ENCODE peak calls at places on chromosomes 6 and 20, in four cellular contexts. M is hepatocyte, F is GM23248, K is upper lobe of left lung. U is an unnamed sample.

GRCh38 chr6:16409531-16410441 is 171.4 kb downstream of the GMPR start:
- DNase-seq in M (peak), F (peak), K (no peak), U (peak)

GRCh38 chr6:111580826-111581505 is 24.7 kb downstream of the TRAF3IP2 start:
- DNase-seq in M (no peak), F (peak), K (no peak), U (no peak)

GRCh38 chr20:19778404-19778803 is 20.3 kb downstream of the RIN2 start:
- DNase-seq in M (no peak), F (peak), K (no peak), U (no peak)

GRCh38 chr6:2862712-2863174 is 21.1 kb upstream of the SERPINB1 start:
- DNase-seq in M (no peak), F (no peak), K (no peak), U (no peak)

GRCh38 chr6:73516712-73517489 is 3.9 kb downstream of the EEF1A1 start:
- DNase-seq in M (no peak), F (peak), K (no peak), U (no peak)

GRCh38 chr20:56257604-56258003 is 9.1 kb downstream of the MC3R start:
- DNase-seq in M (no peak), F (no peak), K (no peak), U (no peak)

GRCh38 chr6:56644366-56644765 is 1.7 kb upstream of the DST start:
- DNase-seq in M (no peak), F (no peak), K (no peak), U (no peak)

GRCh38 chr6:85484941-85485340 is 35.1 kb downstream of the NT5E start:
- DNase-seq in M (no peak), F (no peak), K (no peak), U (no peak)

GRCh38 chr6:154086510-154086909 is 47.5 kb downstream of the OPRM1 start:
- DNase-seq in M (no peak), F (no peak), K (no peak), U (no peak)

GRCh38 chr6:46677314-46677654 is 10.4 kb upstream of the TDRD6 start:
- DNase-seq in M (peak), F (peak), K (no peak), U (no peak)

GRCh38 chr6:37615564-37616340 is 81.9 kb downstream of the MDGA1 start:
- DNase-seq in M (no peak), F (peak), K (no peak), U (peak)

GRCh38 chr6:18154507-18155272 is at the start of gene TPMT:
- DNase-seq in M (peak), F (peak), K (peak), U (peak)

GRCh38 chr6:143961868-143962643 is 46.0 kb downstream of the PLAGL1 start:
- DNase-seq in M (no peak), F (no peak), K (no peak), U (no peak)

GRCh38 chr6:140311146-140311545 is 936.7 kb upstream of the CITED2 start:
- DNase-seq in M (no peak), F (peak), K (no peak), U (no peak)

GRCh38 chr6:3259491-3259958 is 778 bp downstream of the PSMG4 start:
- DNase-seq in M (peak), F (peak), K (no peak), U (peak)

GRCh38 chr20:36607586-36608387 is 2.2 kb downstream of the RAB5IF start:
- DNase-seq in M (peak), F (peak), K (no peak), U (no peak)

GRCh38 chr6:71383891-71384489 is 95.4 kb downstream of the OGFRL1 start:
- DNase-seq in M (peak), F (peak), K (no peak), U (no peak)

GRCh38 chr6:37625591-37626374 is 71.9 kb downstream of the MDGA1 start:
- DNase-seq in M (no peak), F (no peak), K (no peak), U (no peak)

GRCh38 chr6:12844284-12845223 is 128.0 kb downstream of the PHACTR1 start:
- DNase-seq in M (peak), F (peak), K (no peak), U (no peak)

GRCh38 chr6:87700351-87700728 is 1.7 kb downstream of the AKIRIN2 start:
- DNase-seq in M (no peak), F (no peak), K (no peak), U (no peak)

GRCh38 chr20:60765821-60766403 is 486.1 kb upstream of the CDH4 start:
- DNase-seq in M (no peak), F (no peak), K (no peak), U (no peak)

GRCh38 chr6:79949235-79949634 is 1.9 kb upstream of the ELOVL4 start:
- DNase-seq in M (peak), F (peak), K (no peak), U (no peak)

GRCh38 chr20:49775229-49775693 is 37.4 kb upstream of the SLC9A8 start:
- DNase-seq in M (peak), F (peak), K (no peak), U (peak)

GRCh38 chr6:45454008-45454911 is 76.5 kb upstream of the SUPT3H start:
- DNase-seq in M (no peak), F (peak), K (no peak), U (no peak)

GRCh38 chr6:84771732-84772131 is 7.3 kb upstream of the TBX18 start:
- DNase-seq in M (no peak), F (peak), K (no peak), U (peak)

GRCh38 chr6:40348591-40348990 is 238.6 kb downstream of the LRFN2 start:
- DNase-seq in M (no peak), F (no peak), K (no peak), U (no peak)

GRCh38 chr6:114327074-114327473 is 15.7 kb downstream of the HS3ST5 start:
- DNase-seq in M (no peak), F (no peak), K (no peak), U (no peak)

DNA sequence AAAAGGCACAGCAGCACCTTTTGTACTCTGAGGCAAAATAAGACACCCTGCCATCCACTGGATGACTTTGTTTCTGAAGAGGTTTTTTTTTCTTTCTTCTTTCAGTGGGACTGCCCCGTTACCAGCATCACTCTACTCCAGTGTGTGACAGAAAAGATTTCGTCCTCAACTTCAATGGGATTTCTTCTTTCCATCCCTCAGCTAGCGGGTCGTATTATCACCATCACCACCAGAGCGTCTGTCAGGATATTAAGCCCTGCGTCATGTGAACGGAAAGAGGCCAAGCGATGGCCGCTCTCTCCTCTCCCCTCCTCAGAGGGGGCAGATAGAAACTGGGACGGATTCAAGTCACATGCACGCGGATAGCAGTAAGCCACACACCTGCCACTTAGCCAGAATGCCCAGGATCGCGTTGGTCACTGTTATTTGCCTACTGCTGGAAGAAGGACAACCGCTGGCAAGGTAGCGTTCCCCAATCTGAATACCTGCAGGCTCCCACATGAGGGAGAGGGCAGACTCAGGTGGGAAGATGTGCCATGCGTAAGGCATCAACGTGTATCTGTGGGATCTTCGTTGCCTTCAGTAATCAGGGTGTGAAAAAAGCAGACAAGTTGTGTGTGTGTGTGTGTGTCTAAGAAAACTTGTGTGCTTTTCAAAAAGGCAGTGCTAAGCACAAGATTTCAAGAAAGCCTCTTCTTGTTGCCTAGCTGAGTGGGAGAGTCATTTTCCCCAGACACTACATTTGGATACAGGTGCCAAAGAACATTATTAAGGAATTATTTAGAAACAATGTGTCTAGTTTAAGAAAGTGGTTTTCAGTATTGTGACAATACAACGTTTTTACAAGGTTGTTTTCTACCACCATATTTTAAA is 5.5 kb downstream of the FOXF2 start:
- DNase-seq in M (no peak), F (no peak), K (no peak), U (no peak)
- H3K4me3 ChIP-seq in M (peak), F (no peak), K (peak), U (no peak)

GRCh38 chr6:132797975-132798819 is at the start of gene SLC18B1:
- DNase-seq in M (peak), F (peak), K (peak), U (peak)
- H3K4me3 ChIP-seq in M (peak), F (peak), K (peak), U (peak)

DNA sequence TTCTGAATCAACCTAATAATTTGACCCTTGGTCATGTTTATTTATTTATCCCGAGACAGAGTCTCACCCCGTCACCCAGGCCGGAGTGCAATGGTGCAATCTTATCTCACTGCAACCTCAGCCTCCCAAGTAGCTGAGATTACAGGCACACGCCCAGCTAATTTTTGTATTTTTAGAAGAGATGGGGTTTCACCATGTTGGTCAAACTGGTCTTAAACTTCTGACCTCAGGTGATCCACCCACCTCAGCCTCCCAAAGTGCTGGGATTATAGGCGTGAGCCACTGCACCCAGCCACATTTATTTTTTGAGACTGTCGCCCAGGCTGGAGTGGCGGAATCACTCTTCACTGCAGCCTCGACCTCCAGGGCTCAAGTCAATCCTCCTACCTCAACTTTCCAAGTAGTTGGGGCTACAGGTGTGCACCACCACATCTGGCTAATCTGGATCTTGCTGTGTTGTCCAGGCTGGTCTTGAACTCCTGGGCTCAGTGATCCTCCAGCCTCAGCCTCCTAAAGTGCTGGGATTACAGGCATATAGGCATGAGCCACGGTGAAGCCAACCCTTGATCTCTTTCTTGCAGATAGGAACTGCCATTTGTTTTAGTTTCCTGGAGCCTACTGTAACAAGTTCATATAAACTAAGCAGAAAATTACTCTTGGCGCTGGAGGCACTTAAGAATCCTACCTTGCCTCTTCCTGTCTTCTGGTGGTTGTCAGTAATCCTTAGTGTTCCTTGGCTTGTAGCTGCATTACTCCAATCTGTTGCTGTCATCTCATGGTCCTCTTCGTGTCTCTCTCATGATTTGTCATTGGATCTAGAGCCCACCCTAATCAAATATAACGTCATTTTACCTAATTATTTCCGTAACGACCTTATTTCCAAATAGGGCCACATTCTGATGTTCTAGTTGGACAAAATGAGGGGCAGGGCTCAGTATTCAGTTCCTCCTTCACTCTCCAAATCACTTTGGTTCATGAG is 2.3 kb downstream of the RPS18 start:
- DNase-seq in M (no peak), F (no peak), K (no peak), U (no peak)
- H3K4me3 ChIP-seq in M (no peak), F (peak), K (peak), U (peak)

GRCh38 chr6:53318429-53318828 is 30.3 kb downstream of the ELOVL5 start:
- DNase-seq in M (no peak), F (no peak), K (no peak), U (no peak)

GRCh38 chr6:53321701-53322100 is 27.0 kb downstream of the ELOVL5 start:
- DNase-seq in M (no peak), F (no peak), K (no peak), U (no peak)

GRCh38 chr6:53325785-53326184 is 23.0 kb downstream of the ELOVL5 start:
- DNase-seq in M (no peak), F (peak), K (no peak), U (peak)

GRCh38 chr6:53320964-53321363 is 27.8 kb downstream of the ELOVL5 start:
- DNase-seq in M (no peak), F (no peak), K (no peak), U (no peak)

GRCh38 chr6:53322188-53323029 is 26.3 kb downstream of the ELOVL5 start:
- DNase-seq in M (no peak), F (peak), K (no peak), U (no peak)
- H3K4me3 ChIP-seq in M (no peak), F (peak), K (no peak), U (no peak)